ENCODE peak calls at places on chromosomes 13 and 19, in five cellular contexts. One of them, this sample, is unnamed.

GRCh38 chr19:40799558-40800338 is 757 bp downstream of the EGLN2 start:
- DNase-seq in Kasumi-1: no peak
- DNase-seq in lower leg skin: peak
- DNase-seq in central memory CD8-positive, alpha-beta T cell: no peak
- DNase-seq in HEK293T: peak
- DNase-seq in this sample: no peak

GRCh38 chr19:10111405-10111811 is at the start of gene P2RY11:
- DNase-seq in lower leg skin: no peak
- DNase-seq in Kasumi-1: peak
- DNase-seq in central memory CD8-positive, alpha-beta T cell: no peak
- DNase-seq in HEK293T: no peak
- DNase-seq in this sample: no peak

GRCh38 chr19:48395499-48395898 is 2.0 kb downstream of the GRIN2D start:
- DNase-seq in HEK293T: no peak
- DNase-seq in Kasumi-1: no peak
- DNase-seq in lower leg skin: no peak
- DNase-seq in central memory CD8-positive, alpha-beta T cell: no peak
- DNase-seq in this sample: no peak

GRCh38 chr19:54186934-54187381 is 2.4 kb downstream of the MBOAT7 start:
- DNase-seq in central memory CD8-positive, alpha-beta T cell: no peak
- DNase-seq in Kasumi-1: no peak
- DNase-seq in HEK293T: no peak
- DNase-seq in lower leg skin: no peak
- DNase-seq in this sample: no peak

GRCh38 chr13:98476538-98476966 is 100.4 kb downstream of the STK24 start:
- DNase-seq in central memory CD8-positive, alpha-beta T cell: peak
- DNase-seq in HEK293T: no peak
- DNase-seq in lower leg skin: peak
- DNase-seq in Kasumi-1: peak
- DNase-seq in this sample: no peak

GRCh38 chr19:41638624-41639023 is 11.8 kb upstream of the CEACAM4 start:
- DNase-seq in lower leg skin: no peak
- DNase-seq in HEK293T: no peak
- DNase-seq in central memory CD8-positive, alpha-beta T cell: no peak
- DNase-seq in Kasumi-1: peak
- DNase-seq in this sample: no peak

GRCh38 chr19:3852614-3853254 is 16.1 kb downstream of the ZFR2 start:
- DNase-seq in HEK293T: peak
- DNase-seq in central memory CD8-positive, alpha-beta T cell: peak
- DNase-seq in Kasumi-1: peak
- DNase-seq in lower leg skin: no peak
- DNase-seq in this sample: no peak

GRCh38 chr19:2945575-2946184 is 909 bp upstream of the ZNF77 start:
- DNase-seq in HEK293T: no peak
- DNase-seq in lower leg skin: no peak
- DNase-seq in Kasumi-1: no peak
- DNase-seq in central memory CD8-positive, alpha-beta T cell: no peak
- DNase-seq in this sample: no peak

GRCh38 chr13:50322006-50322405 is 306.8 kb downstream of the KCNRG start:
- DNase-seq in Kasumi-1: no peak
- DNase-seq in HEK293T: no peak
- DNase-seq in lower leg skin: no peak
- DNase-seq in central memory CD8-positive, alpha-beta T cell: no peak
- DNase-seq in this sample: no peak

GRCh38 chr19:4208385-4209094 is 20.8 kb upstream of the EBI3 start:
- DNase-seq in HEK293T: no peak
- DNase-seq in Kasumi-1: no peak
- DNase-seq in lower leg skin: no peak
- DNase-seq in central memory CD8-positive, alpha-beta T cell: no peak
- DNase-seq in this sample: no peak

GRCh38 chr13:19957320-19958118 is 1.0 kb upstream of the ZMYM2 start:
- DNase-seq in HEK293T: peak
- DNase-seq in lower leg skin: peak
- DNase-seq in Kasumi-1: peak
- DNase-seq in central memory CD8-positive, alpha-beta T cell: peak
- DNase-seq in this sample: peak

GRCh38 chr13:55816976-55817601 is 1323.6 kb upstream of the PRR20A start:
- DNase-seq in Kasumi-1: no peak
- DNase-seq in HEK293T: no peak
- DNase-seq in lower leg skin: no peak
- DNase-seq in central memory CD8-positive, alpha-beta T cell: no peak
- DNase-seq in this sample: no peak

GRCh38 chr13:112457081-112457480 is 80.9 kb downstream of the SPACA7 start:
- DNase-seq in central memory CD8-positive, alpha-beta T cell: no peak
- DNase-seq in HEK293T: no peak
- DNase-seq in lower leg skin: no peak
- DNase-seq in Kasumi-1: no peak
- DNase-seq in this sample: no peak

GRCh38 chr13:44768775-44769578 is 192.8 kb upstream of the TSC22D1 start:
- DNase-seq in Kasumi-1: no peak
- DNase-seq in lower leg skin: peak
- DNase-seq in central memory CD8-positive, alpha-beta T cell: no peak
- DNase-seq in HEK293T: no peak
- DNase-seq in this sample: no peak

GRCh38 chr13:98429977-98430785 is 146.7 kb downstream of the STK24 start:
- DNase-seq in Kasumi-1: no peak
- DNase-seq in HEK293T: no peak
- DNase-seq in lower leg skin: no peak
- DNase-seq in central memory CD8-positive, alpha-beta T cell: no peak
- DNase-seq in this sample: no peak

GRCh38 chr13:84980571-84980970 is 818.6 kb downstream of the SLITRK6 start:
- DNase-seq in lower leg skin: no peak
- DNase-seq in HEK293T: no peak
- DNase-seq in Kasumi-1: no peak
- DNase-seq in central memory CD8-positive, alpha-beta T cell: no peak
- DNase-seq in this sample: no peak

GRCh38 chr19:41456342-41456918 is 13.5 kb downstream of the ERICH4 start:
- DNase-seq in central memory CD8-positive, alpha-beta T cell: no peak
- DNase-seq in Kasumi-1: no peak
- DNase-seq in HEK293T: no peak
- DNase-seq in lower leg skin: no peak
- DNase-seq in this sample: no peak

GRCh38 chr13:113668491-113668971 is 1.5 kb downstream of the GRK1 start:
- DNase-seq in central memory CD8-positive, alpha-beta T cell: no peak
- DNase-seq in lower leg skin: peak
- DNase-seq in HEK293T: no peak
- DNase-seq in Kasumi-1: no peak
- DNase-seq in this sample: no peak

GRCh38 chr19:33804021-33804799 is 7.5 kb downstream of the KCTD15 start:
- DNase-seq in central memory CD8-positive, alpha-beta T cell: no peak
- DNase-seq in lower leg skin: no peak
- DNase-seq in HEK293T: no peak
- DNase-seq in Kasumi-1: no peak
- DNase-seq in this sample: no peak

GRCh38 chr19:17184381-17184841 is 30.7 kb upstream of the USE1 start:
- DNase-seq in Kasumi-1: peak
- DNase-seq in central memory CD8-positive, alpha-beta T cell: peak
- DNase-seq in lower leg skin: no peak
- DNase-seq in HEK293T: no peak
- DNase-seq in this sample: no peak

GRCh38 chr19:10583021-10583776 is 3.9 kb downstream of the AP1M2 start:
- DNase-seq in HEK293T: no peak
- DNase-seq in central memory CD8-positive, alpha-beta T cell: no peak
- DNase-seq in Kasumi-1: no peak
- DNase-seq in lower leg skin: no peak
- DNase-seq in this sample: no peak

GRCh38 chr13:37777676-37778075 is 91.9 kb downstream of the TRPC4 start:
- DNase-seq in lower leg skin: no peak
- DNase-seq in HEK293T: no peak
- DNase-seq in Kasumi-1: no peak
- DNase-seq in central memory CD8-positive, alpha-beta T cell: no peak
- DNase-seq in this sample: no peak

GRCh38 chr13:30338331-30338851 is 31.0 kb upstream of the KATNAL1 start:
- DNase-seq in HEK293T: no peak
- DNase-seq in Kasumi-1: no peak
- DNase-seq in lower leg skin: no peak
- DNase-seq in central memory CD8-positive, alpha-beta T cell: no peak
- DNase-seq in this sample: no peak

GRCh38 chr19:23420824-23421223 is 25.6 kb upstream of the ZNF91 start:
- DNase-seq in lower leg skin: no peak
- DNase-seq in HEK293T: no peak
- DNase-seq in Kasumi-1: no peak
- DNase-seq in central memory CD8-positive, alpha-beta T cell: no peak
- DNase-seq in this sample: no peak

GRCh38 chr13:21573920-21574712 is 29.9 kb downstream of the MICU2 start:
- DNase-seq in Kasumi-1: no peak
- DNase-seq in central memory CD8-positive, alpha-beta T cell: no peak
- DNase-seq in lower leg skin: no peak
- DNase-seq in HEK293T: no peak
- DNase-seq in this sample: no peak

GRCh38 chr13:48066310-48066989 is 28.5 kb downstream of the MED4 start:
- DNase-seq in HEK293T: no peak
- DNase-seq in lower leg skin: no peak
- DNase-seq in central memory CD8-positive, alpha-beta T cell: no peak
- DNase-seq in Kasumi-1: no peak
- DNase-seq in this sample: no peak

GRCh38 chr13:32846020-32846451 is 170.2 kb upstream of the KL start:
- DNase-seq in lower leg skin: no peak
- DNase-seq in HEK293T: no peak
- DNase-seq in central memory CD8-positive, alpha-beta T cell: no peak
- DNase-seq in Kasumi-1: no peak
- DNase-seq in this sample: no peak

GRCh38 chr13:27302643-27303262 is 32.1 kb downstream of the RASL11A start:
- DNase-seq in HEK293T: no peak
- DNase-seq in central memory CD8-positive, alpha-beta T cell: no peak
- DNase-seq in Kasumi-1: no peak
- DNase-seq in lower leg skin: no peak
- DNase-seq in this sample: no peak

GRCh38 chr19:15048128-15048527 is 1.2 kb upstream of the CASP14 start:
- DNase-seq in central memory CD8-positive, alpha-beta T cell: no peak
- DNase-seq in HEK293T: no peak
- DNase-seq in Kasumi-1: no peak
- DNase-seq in lower leg skin: no peak
- DNase-seq in this sample: no peak

GRCh38 chr19:6521718-6522646 is 8.8 kb upstream of the TNFSF9 start:
- DNase-seq in HEK293T: no peak
- DNase-seq in lower leg skin: no peak
- DNase-seq in central memory CD8-positive, alpha-beta T cell: peak
- DNase-seq in Kasumi-1: no peak
- DNase-seq in this sample: no peak

GRCh38 chr19:51565583-51565982 is 5.5 kb upstream of the ZNF175 start:
- DNase-seq in lower leg skin: no peak
- DNase-seq in HEK293T: no peak
- DNase-seq in central memory CD8-positive, alpha-beta T cell: no peak
- DNase-seq in Kasumi-1: no peak
- DNase-seq in this sample: no peak

GRCh38 chr19:41870401-41870873 is 6.6 kb upstream of the CD79A start:
- DNase-seq in central memory CD8-positive, alpha-beta T cell: no peak
- DNase-seq in HEK293T: no peak
- DNase-seq in Kasumi-1: peak
- DNase-seq in lower leg skin: no peak
- DNase-seq in this sample: no peak